ENCODE peak calls at places on chromosome 4, in ten cellular contexts. H, W, M, F, D, Y, L, G, J and V are unnamed samples.
A peak's percentile ranks its signal among the peaks of the same experiment; 100 is the strongest.

GRCh38 chr4:38804654-38805295 is at the start of gene TLR1:
- DNase-seq in H (no peak), W (no peak), M (peak; percentile 29), F (no peak), D (no peak), Y (no peak), L (peak; percentile 71), G (no peak), J (no peak), V (no peak)

GRCh38 chr4:186792994-186793393 is 69.3 kb upstream of the FAT1 start:
- DNase-seq in H (no peak), W (no peak), M (no peak), F (no peak), D (no peak), Y (no peak), L (no peak), G (no peak), J (no peak), V (no peak)

GRCh38 chr4:2066011-2066551 is 7.0 kb downstream of the NAT8L start:
- DNase-seq in H (no peak), W (no peak), M (no peak), F (peak; percentile 8), D (no peak), Y (no peak), L (no peak), G (no peak), J (peak; percentile 54), V (no peak)

GRCh38 chr4:5922556-5922955 is 29.7 kb upstream of the CRMP1 start:
- DNase-seq in H (no peak), W (no peak), M (no peak), F (no peak), D (no peak), Y (no peak), L (no peak), G (no peak), J (no peak), V (no peak)

GRCh38 chr4:186981161-186981560 is 257.5 kb upstream of the FAT1 start:
- DNase-seq in H (no peak), W (no peak), M (no peak), F (no peak), D (no peak), Y (no peak), L (no peak), G (no peak), J (no peak), V (no peak)

GRCh38 chr4:76016383-76016782 is 6.9 kb downstream of the CXCL10 start:
- DNase-seq in H (no peak), W (no peak), M (no peak), F (no peak), D (no peak), Y (peak; percentile 29), L (peak; percentile 17), G (no peak), J (no peak), V (no peak)

GRCh38 chr4:51894246-51894645 is 51.3 kb downstream of the DCUN1D4 start:
- DNase-seq in H (no peak), W (no peak), M (no peak), F (no peak), D (no peak), Y (no peak), L (no peak), G (no peak), J (no peak), V (no peak)

GRCh38 chr4:80036949-80037348 is 36.1 kb downstream of the ANTXR2 start:
- DNase-seq in H (no peak), W (no peak), M (no peak), F (no peak), D (no peak), Y (no peak), L (peak; percentile 19), G (no peak), J (no peak), V (no peak)

GRCh38 chr4:183098080-183098722 is 856 bp upstream of the WWC2 start:
- DNase-seq in H (no peak), W (no peak), M (no peak), F (peak; percentile 43), D (peak; percentile 69), Y (peak; percentile 34), L (peak; percentile 8), G (peak; percentile 9), J (peak; percentile 90), V (peak; percentile 61)

GRCh38 chr4:40576651-40577480 is 52.8 kb downstream of the RBM47 start:
- DNase-seq in H (peak; percentile 8), W (no peak), M (peak; percentile 65), F (no peak), D (peak; percentile 80), Y (no peak), L (peak; percentile 100), G (no peak), J (peak; percentile 87), V (peak; percentile 80)

GRCh38 chr4:54840992-54841768 is 183.4 kb downstream of the KIT start:
- DNase-seq in H (no peak), W (no peak), M (peak; percentile 60), F (no peak), D (no peak), Y (no peak), L (peak; percentile 10), G (no peak), J (no peak), V (no peak)

GRCh38 chr4:165096776-165097175 is 15.9 kb downstream of the TMEM192 start:
- DNase-seq in H (no peak), W (peak; percentile 4), M (no peak), F (no peak), D (no peak), Y (no peak), L (no peak), G (no peak), J (no peak), V (no peak)

GRCh38 chr4:152594981-152595916 is 59.4 kb upstream of the FBXW7 start:
- DNase-seq in H (no peak), W (peak; percentile 52), M (no peak), F (no peak), D (no peak), Y (no peak), L (no peak), G (no peak), J (no peak), V (no peak)

GRCh38 chr4:139188648-139189416 is 11.8 kb upstream of the ELF2 start:
- DNase-seq in H (no peak), W (no peak), M (peak; percentile 62), F (no peak), D (no peak), Y (no peak), L (no peak), G (no peak), J (no peak), V (no peak)

GRCh38 chr4:76308548-76308947 is 2.0 kb downstream of the STBD1 start:
- DNase-seq in H (no peak), W (no peak), M (no peak), F (peak; percentile 32), D (no peak), Y (no peak), L (peak; percentile 83), G (no peak), J (no peak), V (no peak)

GRCh38 chr4:142416711-142417275 is 429.3 kb downstream of the INPP4B start:
- DNase-seq in H (no peak), W (no peak), M (no peak), F (no peak), D (no peak), Y (no peak), L (no peak), G (no peak), J (no peak), V (no peak)

GRCh38 chr4:72430988-72431387 is 138.0 kb downstream of the ADAMTS3 start:
- DNase-seq in H (no peak), W (no peak), M (no peak), F (no peak), D (no peak), Y (no peak), L (no peak), G (no peak), J (no peak), V (no peak)

GRCh38 chr4:7335363-7336066 is 99.2 kb downstream of the PSAPL1 start:
- DNase-seq in H (no peak), W (peak; percentile 41), M (peak; percentile 64), F (peak; percentile 86), D (no peak), Y (peak; percentile 79), L (peak; percentile 43), G (peak; percentile 40), J (peak; percentile 82), V (no peak)

GRCh38 chr4:186719925-186720694 is 3.5 kb downstream of the FAT1 start:
- DNase-seq in H (no peak), W (peak; percentile 15), M (no peak), F (no peak), D (no peak), Y (no peak), L (peak; percentile 25), G (no peak), J (no peak), V (no peak)

GRCh38 chr4:8696369-8697127 is 104.0 kb downstream of the CPZ start:
- DNase-seq in H (no peak), W (no peak), M (no peak), F (no peak), D (no peak), Y (no peak), L (no peak), G (no peak), J (no peak), V (no peak)

GRCh38 chr4:83112678-83113428 is 1.7 kb downstream of the PLAC8 start:
- DNase-seq in H (no peak), W (no peak), M (peak; percentile 34), F (no peak), D (no peak), Y (peak; percentile 47), L (peak; percentile 20), G (peak; percentile 30), J (no peak), V (no peak)